ENCODE peak calls at places on chromosome 14, in nine cellular contexts. F, Y, U, G, D, A, J, I and Q are unnamed samples. For H3K4me1, the result is how much of the 10 kb centered on the place peaks cover.

GRCh38 chr14:70121521-70121920 is 67.2 kb downstream of the SLC8A3 start:
- DNase-seq in I (peak), F (no peak), D (no peak), G (no peak), Y (no peak), J (no peak), A (no peak), U (no peak), Q (no peak)

GRCh38 chr14:100769035-100769939 is 42.6 kb downstream of the DLK1 start:
- DNase-seq in A (no peak), D (no peak), G (no peak), U (no peak), F (no peak), Y (no peak), I (no peak), J (no peak), Q (no peak)

GRCh38 chr14:85590784-85591183 is 60.8 kb downstream of the FLRT2 start:
- DNase-seq in Y (no peak), D (no peak), G (no peak), I (no peak), J (no peak), A (no peak), U (no peak), F (no peak), Q (no peak)

GRCh38 chr14:61520546-61520945 is 174.8 kb upstream of the HIF1A start:
- DNase-seq in F (no peak), U (no peak), A (no peak), I (no peak), J (no peak), G (no peak), D (no peak), Y (no peak), Q (no peak)

GRCh38 chr14:22512106-22512814 is 76.8 kb downstream of the DAD1 start:
- DNase-seq in D (no peak), A (no peak), F (no peak), J (no peak), G (no peak), I (no peak), U (no peak), Y (no peak), Q (no peak)

GRCh38 chr14:76203086-76204001 is 51.6 kb downstream of the GPATCH2L start:
- DNase-seq in D (peak), G (peak), J (no peak), U (no peak), A (no peak), I (no peak), Y (peak), F (no peak), Q (no peak)

GRCh38 chr14:70052990-70053389 is 135.8 kb downstream of the SLC8A3 start:
- DNase-seq in A (no peak), D (no peak), G (no peak), U (no peak), J (peak), F (no peak), Y (no peak), I (peak), Q (peak)

GRCh38 chr14:44778562-44778961 is 183.2 kb downstream of the KLHL28 start:
- DNase-seq in J (no peak), D (no peak), G (no peak), A (no peak), I (peak), U (no peak), F (no peak), Y (no peak), Q (no peak)

GRCh38 chr14:21308479-21309237 is 28.8 kb downstream of the RPGRIP1 start:
- DNase-seq in I (peak), G (peak), A (peak), J (peak), Y (peak), F (peak), U (peak), D (peak), Q (peak)

GRCh38 chr14:92224348-92224954 is 98.5 kb upstream of the SLC24A4 start:
- DNase-seq in D (no peak), U (no peak), A (no peak), Y (no peak), F (no peak), G (no peak), I (no peak), J (no peak), Q (no peak)
- H3K4me1 ChIP-seq in D (under half), U (under half), A (under half), Y (under half), F (under half), G (under half), I (under half), J (under half), Q (under half)

DNA sequence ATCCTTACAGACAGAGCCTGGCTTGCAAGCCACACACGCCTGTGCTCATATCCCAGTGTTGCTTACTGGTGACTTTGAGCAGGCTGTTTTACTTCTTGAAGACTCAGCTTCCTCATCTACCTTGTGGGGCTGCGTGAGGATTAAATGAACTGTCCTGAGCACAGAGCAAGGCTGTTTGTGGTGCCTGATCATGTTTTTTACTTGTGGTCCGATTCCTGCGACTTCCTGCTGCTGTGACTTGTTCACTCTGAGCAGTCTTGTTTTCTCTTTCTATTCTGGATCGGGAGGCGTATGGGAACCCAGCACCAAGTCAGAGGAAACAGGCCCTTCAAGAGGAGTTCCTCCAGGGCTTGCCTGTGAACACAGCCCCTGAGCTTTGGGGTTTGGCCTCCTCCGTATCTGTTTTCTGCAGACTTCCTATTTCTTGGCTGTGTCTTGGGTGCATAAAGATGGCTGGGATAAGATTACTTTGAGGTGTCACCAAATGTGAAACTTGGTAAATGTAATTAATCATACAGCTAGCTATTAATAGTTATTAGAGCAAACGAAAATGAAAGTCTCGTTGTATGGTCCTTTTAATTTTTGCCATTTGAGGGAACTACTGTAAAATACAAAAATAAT is 251.7 kb downstream of the FOXN3 start:
- DNase-seq in F (no peak), J (no peak), U (no peak), A (no peak), Y (no peak), G (no peak), I (no peak), D (no peak), Q (no peak)
- H3K4me3 ChIP-seq in F (no peak), J (no peak), U (peak), A (peak), Y (peak), G (no peak), I (no peak), D (no peak), Q (no peak)

DNA sequence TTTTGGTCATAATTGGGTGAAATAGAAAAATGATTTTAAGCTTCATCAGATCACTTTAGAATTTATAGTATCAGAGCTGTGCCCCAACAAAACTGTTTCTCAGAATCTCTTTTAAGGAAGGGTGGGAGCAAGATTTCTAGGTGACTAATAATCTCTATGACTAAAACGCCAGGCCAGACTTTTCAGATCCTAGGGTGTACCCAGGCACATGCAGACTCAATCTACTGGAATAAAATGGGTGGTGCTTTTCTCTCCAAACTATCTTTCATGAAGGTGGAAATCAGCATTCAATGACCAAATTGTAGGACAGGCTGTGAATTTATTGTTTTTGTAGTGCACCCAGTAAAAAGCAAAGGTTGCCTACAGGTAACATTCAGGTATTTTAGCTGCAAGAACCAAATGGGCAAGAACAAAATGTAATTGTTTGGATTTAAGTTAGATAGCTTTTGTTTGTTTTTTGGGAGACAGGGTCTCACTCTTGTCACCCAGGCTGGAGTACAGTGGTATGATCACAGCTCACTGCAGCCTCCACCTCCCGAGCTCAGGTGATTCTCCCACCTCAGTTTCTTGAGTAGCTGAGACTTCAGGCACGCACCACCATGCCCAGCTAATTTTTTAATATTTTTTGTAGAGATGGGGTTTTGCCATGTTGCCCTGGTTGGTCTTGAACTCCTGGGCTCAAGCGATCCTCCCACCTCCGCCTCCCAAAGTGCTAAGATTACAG is 49.5 kb downstream of the PPP2R5C start:
- DNase-seq in A (no peak), G (no peak), I (no peak), U (no peak), J (no peak), D (no peak), F (no peak), Y (no peak), Q (no peak)
- H3K4me1 ChIP-seq in A (half or more), G (under half), I (under half), U (under half), J (half or more), D (half or more), F (under half), Y (under half), Q (under half)

DNA sequence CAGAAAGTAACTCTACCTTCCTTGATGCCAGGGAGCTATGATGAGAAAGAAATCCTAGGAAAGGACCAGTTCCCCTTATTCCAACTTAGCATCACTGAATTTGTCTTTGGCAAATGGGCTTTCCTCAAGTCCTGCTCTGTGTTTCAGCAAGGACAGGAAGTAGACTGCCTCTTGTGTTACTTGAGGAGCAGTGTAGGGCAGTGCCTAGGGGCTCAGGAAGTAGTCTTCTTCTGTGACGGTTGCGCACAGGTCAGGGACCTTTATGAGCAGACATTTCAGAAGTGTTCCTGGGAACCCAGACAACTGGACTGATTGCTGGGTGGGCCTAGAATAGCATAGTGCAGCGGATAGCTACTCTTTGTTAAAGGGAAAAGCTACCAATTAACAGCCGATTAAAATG is 2.7 kb downstream of the LGALS3 start:
- DNase-seq in I (no peak), F (no peak), A (no peak), D (no peak), G (no peak), Y (no peak), J (no peak), U (no peak), Q (no peak)
- H3K4me3 ChIP-seq in I (no peak), F (no peak), A (peak), D (no peak), G (no peak), Y (peak), J (no peak), U (no peak), Q (no peak)

DNA sequence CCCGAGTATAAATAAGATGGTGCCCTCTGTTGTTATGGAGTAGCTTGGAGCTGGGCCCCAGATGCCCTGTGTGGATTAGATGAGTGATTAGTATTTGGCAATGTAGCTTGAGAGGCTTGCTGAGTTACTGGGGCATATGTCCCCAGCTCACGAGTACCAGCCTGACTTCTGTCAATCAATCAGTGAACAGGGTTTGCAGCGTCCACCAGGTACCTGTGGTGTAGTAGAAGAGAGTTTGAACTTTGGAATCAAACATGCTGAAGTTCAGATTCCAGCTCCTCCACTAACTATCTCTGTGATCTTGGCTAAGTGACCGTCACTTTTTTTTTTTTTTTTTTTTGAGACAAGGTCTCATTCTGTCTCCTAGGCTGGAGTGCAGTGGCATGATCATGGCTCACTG is 11.6 kb upstream of the TCL1B start:
- DNase-seq in I (no peak), A (no peak), F (no peak), U (no peak), D (no peak), G (no peak), Y (no peak), J (no peak), Q (no peak)
- H3K4me1 ChIP-seq in I (under half), A (under half), F (under half), U (under half), D (under half), G (under half), Y (under half), J (under half), Q (under half)